ENCODE peak calls at places on chromosome 16, in ten cellular contexts. V is tibial artery; Y is ovary; A is AG09309; J is AG09319; C is type B pancreatic cell; U is choroid plexus epithelial cell; O is uterus; N is CD4-positive, alpha-beta T cell; I is foreskin fibroblast. S is an unnamed sample.

GRCh38 chr16:88593489-88593888 is 23.3 kb downstream of the ZC3H18 start:
- DNase-seq in C (no peak), O (no peak), J (no peak), V (no peak), I (no peak), U (no peak), N (no peak), A (no peak), Y (no peak), S (no peak)

GRCh38 chr16:9007177-9007794 is 43.6 kb upstream of the USP7 start:
- DNase-seq in A (no peak), O (no peak), C (no peak), N (no peak), Y (no peak), J (no peak), I (peak), U (peak), V (no peak), S (no peak)

GRCh38 chr16:80862153-80862552 is 57.8 kb upstream of the CDYL2 start:
- DNase-seq in N (no peak), I (no peak), A (no peak), C (no peak), O (no peak), Y (no peak), V (no peak), J (no peak), U (peak), S (no peak)

GRCh38 chr16:2979669-2980226 is 498 bp downstream of the PKMYT1 start:
- DNase-seq in N (no peak), U (peak), V (no peak), C (no peak), A (no peak), I (no peak), O (no peak), J (no peak), Y (no peak), S (no peak)

GRCh38 chr16:17831330-17831729 is 360.6 kb upstream of the XYLT1 start:
- DNase-seq in J (no peak), O (no peak), Y (no peak), V (no peak), A (no peak), N (no peak), C (no peak), I (peak), U (peak), S (no peak)

GRCh38 chr16:57577691-57578224 is 35.3 kb downstream of the ADGRG5 start:
- DNase-seq in V (no peak), O (no peak), U (no peak), C (peak), J (no peak), A (no peak), I (no peak), N (no peak), Y (no peak), S (no peak)

GRCh38 chr16:69613283-69614154 is 47.8 kb downstream of the NFAT5 start:
- DNase-seq in O (no peak), N (no peak), I (peak), U (peak), Y (no peak), A (peak), J (no peak), V (no peak), C (no peak), S (peak)

GRCh38 chr16:19913306-19913717 is 28.7 kb upstream of the GPRC5B start:
- DNase-seq in C (no peak), V (no peak), U (no peak), O (no peak), N (no peak), I (no peak), J (no peak), Y (no peak), A (no peak), S (no peak)

GRCh38 chr16:84055366-84055765 is 12.8 kb upstream of the SLC38A8 start:
- DNase-seq in I (no peak), O (no peak), U (no peak), N (no peak), V (no peak), A (no peak), C (peak), J (no peak), Y (peak), S (no peak)

GRCh38 chr16:10391339-10391738 is 5.5 kb downstream of the ATF7IP2 start:
- DNase-seq in O (no peak), J (no peak), Y (no peak), I (no peak), C (no peak), V (no peak), N (no peak), U (no peak), A (no peak), S (no peak)

GRCh38 chr16:83952587-83952939 is 477 bp upstream of the OSGIN1 start:
- DNase-seq in Y (no peak), V (no peak), I (no peak), O (no peak), J (peak), A (no peak), C (no peak), N (no peak), U (no peak), S (no peak)

GRCh38 chr16:89729863-89730574 is 8.7 kb downstream of the ZNF276 start:
- DNase-seq in A (no peak), O (no peak), V (no peak), U (peak), C (no peak), I (no peak), N (no peak), J (no peak), Y (no peak), S (no peak)

GRCh38 chr16:83954577-83955016 is 1.6 kb downstream of the OSGIN1 start:
- DNase-seq in O (peak), J (no peak), U (peak), V (peak), I (peak), A (no peak), C (no peak), N (no peak), Y (no peak), S (no peak)

GRCh38 chr16:2339521-2340484 is 725 bp downstream of the ABCA3 start:
- DNase-seq in A (no peak), I (no peak), N (peak), U (no peak), Y (peak), J (no peak), O (peak), V (peak), C (peak), S (no peak)

GRCh38 chr16:56923481-56923880 is 8.5 kb upstream of the HERPUD1 start:
- DNase-seq in N (no peak), A (peak), J (no peak), O (no peak), U (peak), I (no peak), C (no peak), Y (peak), V (no peak), S (no peak)

GRCh38 chr16:89829630-89830437 is 1.6 kb downstream of the SPIRE2 start:
- DNase-seq in C (no peak), A (no peak), I (no peak), N (no peak), U (no peak), Y (no peak), J (no peak), O (no peak), V (no peak), S (no peak)

GRCh38 chr16:74297296-74297665 is 667 bp downstream of the PSMD7 start:
- DNase-seq in A (no peak), Y (peak), J (no peak), C (no peak), N (peak), V (no peak), U (peak), O (peak), I (peak), S (no peak)

GRCh38 chr16:47110939-47111338 is 32.8 kb downstream of the NETO2 start:
- DNase-seq in C (no peak), I (no peak), V (no peak), J (no peak), A (no peak), Y (no peak), O (no peak), U (no peak), N (no peak), S (no peak)

GRCh38 chr16:13402601-13403000 is 501.2 kb downstream of the SHISA9 start:
- DNase-seq in A (no peak), Y (no peak), I (no peak), O (no peak), U (no peak), J (no peak), C (no peak), V (no peak), N (no peak), S (no peak)

DNA sequence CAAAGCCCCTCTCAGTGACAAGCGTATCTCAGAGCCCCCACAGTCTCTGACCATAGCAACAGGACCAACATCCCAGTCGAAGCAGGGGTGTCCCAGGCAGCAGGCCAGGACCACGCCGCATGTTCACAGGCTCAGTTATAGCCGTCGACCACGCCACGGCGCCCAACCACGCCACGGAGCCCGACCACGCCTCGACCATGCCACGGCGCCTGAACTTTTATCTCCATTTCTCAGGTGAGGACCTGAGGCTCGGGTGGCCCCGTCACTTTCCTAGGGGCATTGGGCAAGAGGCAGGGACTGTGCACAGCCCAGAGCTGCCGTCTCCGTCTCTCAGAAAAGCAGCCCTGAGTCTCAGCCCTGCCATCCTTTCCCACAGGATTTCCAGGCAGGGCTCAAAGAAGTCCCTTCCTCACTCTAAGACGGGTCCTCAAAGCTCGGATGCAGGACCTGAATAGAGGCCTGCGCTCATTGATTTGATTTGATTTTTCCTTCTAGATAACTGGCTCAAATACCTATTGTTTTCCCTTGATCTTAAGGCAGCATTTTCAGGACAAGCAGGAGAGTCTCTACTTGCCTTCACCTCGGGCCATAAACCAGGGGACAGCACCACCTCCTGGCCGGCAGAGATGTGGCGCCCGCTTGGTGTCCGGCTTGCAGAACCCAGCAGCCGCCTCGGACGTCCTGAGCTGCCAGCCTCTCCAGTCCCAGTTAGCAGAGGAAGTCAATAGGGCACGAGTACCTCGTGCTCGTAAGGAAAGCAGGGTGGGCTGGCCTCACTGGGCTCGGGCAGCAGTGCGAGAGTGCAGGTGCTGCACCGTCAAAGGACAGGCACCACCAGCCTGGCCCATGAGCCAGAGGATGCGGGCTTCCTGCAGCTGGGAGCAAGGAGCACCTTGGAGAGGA is 38.8 kb downstream of the C16orf95 start:
- DNase-seq in C (peak), U (peak), Y (peak), I (peak), N (peak), O (peak), A (peak), J (peak), V (peak), S (no peak)
- TF ChIP-seq CTCF in C (peak), U (peak), Y (peak), I (peak), N (peak), O (peak), A (peak), J (peak), V (peak), S (peak)

GRCh38 chr16:31488630-31489564 is 6.0 kb downstream of the SLC5A2 start:
- DNase-seq in C (no peak), J (no peak), N (no peak), V (no peak), U (peak), I (no peak), Y (no peak), A (no peak), O (no peak), S (no peak)
- TF ChIP-seq CTCF in C (no peak), J (no peak), N (no peak), V (no peak), U (peak), I (no peak), Y (no peak), A (no peak), O (no peak), S (no peak)

GRCh38 chr16:1301562-1301961 is 7.9 kb upstream of the UBE2I start:
- DNase-seq in N (no peak), C (no peak), A (no peak), O (no peak), U (no peak), I (no peak), J (no peak), Y (no peak), V (no peak), S (no peak)

GRCh38 chr16:1299012-1299867 is 10.2 kb upstream of the UBE2I start:
- DNase-seq in U (no peak), Y (no peak), N (no peak), I (no peak), V (no peak), A (no peak), O (no peak), C (no peak), J (no peak), S (no peak)

GRCh38 chr16:1298406-1298805 is 11.0 kb upstream of the UBE2I start:
- DNase-seq in J (no peak), V (no peak), I (no peak), O (no peak), A (no peak), C (no peak), U (no peak), N (no peak), Y (no peak), S (no peak)

GRCh38 chr16:1299868-1300203 is 9.6 kb upstream of the UBE2I start:
- DNase-seq in O (no peak), I (no peak), U (no peak), J (no peak), V (no peak), C (no peak), Y (no peak), N (no peak), A (no peak), S (no peak)

GRCh38 chr16:1300664-1301476 is 8.6 kb upstream of the UBE2I start:
- DNase-seq in V (peak), U (peak), N (peak), J (no peak), I (peak), C (no peak), O (no peak), A (no peak), Y (peak), S (no peak)
- TF ChIP-seq CTCF in V (peak), U (peak), N (peak), J (peak), I (peak), C (peak), O (peak), A (peak), Y (peak), S (peak)

DNA sequence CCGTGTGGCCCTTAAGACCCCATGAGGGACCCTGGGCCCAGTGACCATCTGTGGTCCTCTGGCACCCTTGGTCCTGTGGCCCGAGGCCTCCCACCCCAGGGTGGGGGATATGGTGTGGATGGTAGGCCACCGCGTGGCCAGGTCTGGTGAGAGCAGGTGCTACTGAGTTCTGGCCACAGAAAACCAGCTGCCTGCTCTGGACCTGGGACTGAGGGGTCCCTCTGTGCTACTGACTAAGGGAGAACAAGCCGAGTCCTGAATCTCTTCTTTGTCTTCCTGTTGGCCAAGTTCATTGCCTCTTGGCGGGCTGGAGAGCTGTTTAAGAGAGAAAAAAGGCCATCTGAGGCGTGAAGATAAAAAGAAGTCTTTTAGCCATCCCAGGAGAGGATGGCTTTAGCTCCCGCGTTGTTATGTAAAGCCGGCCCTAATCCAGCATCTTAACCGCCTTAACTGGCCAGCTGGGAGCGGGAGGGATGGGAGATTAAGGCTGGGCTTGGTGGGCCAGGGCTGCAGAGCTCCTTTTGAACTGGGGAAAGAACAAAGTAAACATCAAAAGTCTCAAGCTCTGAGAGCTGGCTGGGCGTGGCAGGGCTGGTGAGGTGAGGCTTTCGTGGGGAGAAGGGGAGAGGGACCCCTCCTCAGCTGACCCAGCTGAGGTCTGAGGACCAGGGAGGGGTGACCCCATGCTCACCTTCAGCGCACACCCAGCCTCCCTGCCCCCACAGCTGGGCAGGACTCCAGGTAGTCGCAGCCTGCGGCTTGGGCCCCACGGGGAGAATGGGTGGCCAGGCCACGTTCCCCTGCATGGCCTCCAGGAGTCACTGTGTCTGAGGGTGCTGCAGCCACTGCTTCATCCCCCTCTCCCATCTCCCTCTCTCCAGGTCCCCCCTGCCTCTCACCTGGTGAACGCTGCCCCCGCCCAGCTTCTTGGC is 62.4 kb downstream of the NKD1 start:
- DNase-seq in V (no peak), C (no peak), Y (no peak), J (no peak), A (no peak), U (no peak), N (no peak), O (no peak), I (no peak), S (no peak)
- TF ChIP-seq CTCF in V (no peak), C (no peak), Y (no peak), J (no peak), A (no peak), U (peak), N (no peak), O (no peak), I (no peak), S (no peak)

DNA sequence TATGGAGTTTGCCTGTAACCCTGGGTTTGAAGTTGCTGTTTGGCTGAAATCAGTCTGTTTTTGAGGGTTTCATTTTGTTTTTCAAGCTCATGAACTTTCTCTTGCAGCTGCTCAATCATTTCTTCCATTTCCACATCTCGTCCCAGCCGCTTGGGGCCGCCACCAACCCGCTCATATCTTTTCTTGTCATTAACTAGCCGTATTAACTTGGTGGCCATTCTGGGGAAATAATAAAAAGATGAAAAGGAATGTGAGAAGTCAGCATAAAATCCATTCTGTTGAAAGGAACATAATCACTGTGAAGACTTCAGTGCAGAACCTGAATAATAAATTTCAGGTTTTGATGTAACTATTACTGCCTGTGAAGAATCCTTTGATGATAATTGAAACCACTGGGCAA is 11.5 kb downstream of the RPGRIP1L start:
- DNase-seq in J (no peak), C (no peak), Y (no peak), O (no peak), U (peak), N (no peak), A (no peak), I (no peak), V (no peak), S (no peak)
- TF ChIP-seq CTCF in J (no peak), C (peak), Y (no peak), O (no peak), U (peak), N (no peak), A (no peak), I (peak), V (no peak), S (no peak)